ENCODE peak calls at places on chromosomes 6 and 20, in seven cellular contexts. E, N, S, B, H, U and Y are unnamed samples.

GRCh38 chr20:63448050-63448449 is 24.4 kb downstream of the KCNQ2 start:
- DNase-seq in E (no peak), N (no peak), S (no peak), B (no peak), H (no peak), U (no peak), Y (no peak)

GRCh38 chr6:26044140-26045045 is 42.8 kb upstream of the HFE start:
- DNase-seq in E (no peak), N (no peak), S (peak; percentile 86), B (no peak), H (no peak), U (no peak), Y (no peak)

GRCh38 chr20:44730441-44730840 is 15.2 kb upstream of the KCNK15 start:
- DNase-seq in E (no peak), N (no peak), S (no peak), B (no peak), H (no peak), U (no peak), Y (no peak)

GRCh38 chr6:105389543-105389942 is 13.3 kb downstream of the PREP start:
- DNase-seq in E (no peak), N (no peak), S (no peak), B (no peak), H (no peak), U (no peak), Y (no peak)

GRCh38 chr6:81734081-81734480 is 18.4 kb downstream of the TENT5A start:
- DNase-seq in E (no peak), N (no peak), S (peak; percentile 49), B (no peak), H (no peak), U (no peak), Y (no peak)

GRCh38 chr6:100472674-100473073 is 8.0 kb upstream of the SIM1 start:
- DNase-seq in E (peak; percentile 42), N (no peak), S (no peak), B (no peak), H (no peak), U (no peak), Y (no peak)

GRCh38 chr6:130575971-130576370 is 210.2 kb downstream of the TMEM200A start:
- DNase-seq in E (peak; percentile 87), N (no peak), S (peak; percentile 15), B (no peak), H (no peak), U (no peak), Y (no peak)

GRCh38 chr6:15264902-15265761 is 19.3 kb downstream of the JARID2 start:
- DNase-seq in E (no peak), N (peak; percentile 51), S (no peak), B (no peak), H (no peak), U (no peak), Y (no peak)

GRCh38 chr6:2598867-2599266 is 151.9 kb downstream of the MYLK4 start:
- DNase-seq in E (no peak), N (no peak), S (no peak), B (no peak), H (no peak), U (no peak), Y (no peak)

GRCh38 chr20:36209921-36210320 is 26.4 kb upstream of the AAR2 start:
- DNase-seq in E (no peak), N (no peak), S (no peak), B (no peak), H (no peak), U (no peak), Y (no peak)

GRCh38 chr6:149965191-149966020 is 1.7 kb downstream of the ULBP1 start:
- DNase-seq in E (no peak), N (no peak), S (no peak), B (peak; percentile 54), H (peak; percentile 23), U (no peak), Y (peak; percentile 39)

GRCh38 chr6:135182120-135182992 is 1.2 kb downstream of the MYB start:
- DNase-seq in E (no peak), N (peak; percentile 46), S (no peak), B (peak; percentile 63), H (no peak), U (no peak), Y (no peak)

GRCh38 chr6:166957087-166957804 is 896 bp upstream of the RNASET2 start:
- DNase-seq in E (no peak), N (peak; percentile 62), S (peak; percentile 87), B (peak; percentile 56), H (peak; percentile 36), U (no peak), Y (no peak)

GRCh38 chr20:49543071-49543857 is 24.7 kb downstream of the PTGIS start:
- DNase-seq in E (no peak), N (no peak), S (no peak), B (no peak), H (no peak), U (no peak), Y (no peak)

GRCh38 chr6:105767541-105767940 is 318.6 kb upstream of the PRDM1 start:
- DNase-seq in E (no peak), N (no peak), S (no peak), B (no peak), H (no peak), U (no peak), Y (no peak)

GRCh38 chr6:90148867-90149266 is 147.8 kb downstream of the BACH2 start:
- DNase-seq in E (no peak), N (no peak), S (no peak), B (no peak), H (no peak), U (no peak), Y (no peak)

GRCh38 chr6:28586273-28586672 is 60.6 kb downstream of the GPX5 start:
- DNase-seq in E (no peak), N (no peak), S (peak; percentile 9), B (no peak), H (no peak), U (no peak), Y (no peak)

GRCh38 chr6:164331026-164331425 is 916.5 kb downstream of the QKI start:
- DNase-seq in E (no peak), N (no peak), S (no peak), B (no peak), H (no peak), U (no peak), Y (no peak)

GRCh38 chr20:19784511-19785172 is 26.6 kb downstream of the RIN2 start:
- DNase-seq in E (peak; percentile 9), N (peak; percentile 31), S (peak; percentile 75), B (peak; percentile 69), H (no peak), U (no peak), Y (peak; percentile 14)

GRCh38 chr6:152091201-152091600 is 283.7 kb downstream of the ESR1 start:
- DNase-seq in E (no peak), N (no peak), S (no peak), B (no peak), H (no peak), U (no peak), Y (no peak)

GRCh38 chr6:70210462-70210861 is 92.4 kb downstream of the COL9A1 start:
- DNase-seq in E (no peak), N (no peak), S (peak; percentile 14), B (peak; percentile 17), H (no peak), U (no peak), Y (no peak)

GRCh38 chr6:3314176-3314575 is 55.4 kb downstream of the PSMG4 start:
- DNase-seq in E (no peak), N (no peak), S (no peak), B (no peak), H (no peak), U (no peak), Y (no peak)

GRCh38 chr6:144746902-144747469 is 461.9 kb downstream of the UTRN start:
- DNase-seq in E (no peak), N (no peak), S (no peak), B (no peak), H (no peak), U (no peak), Y (no peak)

DNA sequence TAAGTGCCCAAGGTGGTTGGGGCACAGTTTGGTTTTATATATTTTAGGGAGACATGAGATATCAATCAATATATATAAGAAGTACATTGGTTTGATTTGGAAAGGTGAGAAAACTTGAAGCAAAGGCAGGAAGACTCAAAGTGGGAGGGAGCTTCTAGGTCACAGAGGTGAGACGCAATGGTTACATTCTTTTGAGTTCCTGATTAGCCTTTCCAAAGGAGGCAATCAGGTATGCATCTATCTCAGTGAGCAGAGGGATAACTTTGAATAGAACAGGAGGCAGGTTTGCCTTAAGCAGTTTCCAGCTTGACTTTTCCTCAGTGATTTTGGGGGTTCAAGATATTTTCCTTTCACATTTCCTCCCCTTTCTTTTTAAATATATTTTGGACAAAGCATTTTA is 58.0 kb upstream of the SLC35F1 start:
- DNase-seq in E (no peak), N (no peak), S (no peak), B (no peak), H (no peak), U (no peak), Y (no peak)
- TF ChIP-seq TAF1 in E (no peak), N (no peak), S (no peak), B (no peak), H (no peak), U (no peak), Y (no peak)

GRCh38 chr6:52045033-52045432 is 42.4 kb downstream of the PKHD1 start:
- DNase-seq in E (no peak), N (no peak), S (no peak), B (no peak), H (no peak), U (no peak), Y (no peak)
- TF ChIP-seq POLR2AphosphoS5 in E (no peak), N (no peak), S (no peak), B (no peak), H (no peak), U (no peak), Y (no peak)

GRCh38 chr20:32244150-32244823 is 33.2 kb upstream of the KIF3B start:
- DNase-seq in E (no peak), N (no peak), S (peak; percentile 56), B (no peak), H (no peak), U (no peak), Y (no peak)
- TF ChIP-seq TAF1 in E (no peak), N (no peak), S (no peak), B (no peak), H (no peak), U (no peak), Y (no peak)

DNA sequence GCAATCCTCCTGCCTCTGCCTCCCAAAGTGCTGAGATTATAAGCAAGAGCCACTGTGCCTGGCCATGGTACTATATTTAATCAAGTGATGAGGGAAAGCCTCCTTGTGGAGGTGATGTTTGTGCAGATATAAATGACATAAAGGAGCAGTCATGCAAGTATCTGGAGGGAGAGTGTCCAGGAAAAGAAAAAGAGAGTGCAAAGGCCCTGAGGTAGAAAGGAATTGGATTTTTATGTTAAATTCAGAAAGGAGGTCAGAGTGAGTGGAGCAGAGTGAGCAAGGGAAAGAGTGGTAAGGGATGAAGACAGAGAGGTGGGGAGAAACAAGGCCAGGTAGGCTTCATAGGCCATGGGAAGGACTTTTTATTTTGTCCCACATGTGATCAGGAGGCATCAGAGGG is 7.4 kb upstream of the FKBPL start:
- DNase-seq in E (no peak), N (no peak), S (no peak), B (no peak), H (no peak), U (no peak), Y (no peak)
- TF ChIP-seq POLR2AphosphoS5 in E (no peak), N (no peak), S (no peak), B (no peak), H (no peak), U (no peak), Y (no peak)

DNA sequence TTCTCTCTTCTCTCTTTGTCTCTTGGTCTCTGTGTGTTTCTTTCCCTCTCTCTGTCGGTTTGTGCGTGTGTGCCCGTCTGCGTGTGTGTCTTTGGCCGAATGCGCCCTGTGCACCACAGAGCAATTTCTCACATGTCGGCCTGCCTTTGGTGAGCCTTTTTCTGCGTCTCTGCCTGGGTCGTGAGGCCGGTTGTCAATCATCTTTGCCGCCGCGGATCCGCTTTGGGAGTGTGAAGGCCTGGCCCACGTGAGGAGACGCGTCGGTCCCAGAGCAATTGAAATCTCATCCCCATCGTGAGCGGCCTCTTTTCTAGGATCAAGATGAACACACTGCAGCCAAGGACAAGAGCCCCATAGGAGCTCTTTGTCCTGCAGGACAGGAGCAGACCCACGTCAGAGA is 580.7 kb upstream of the ZNF337 start:
- DNase-seq in E (no peak), N (no peak), S (no peak), B (no peak), H (no peak), U (no peak), Y (no peak)
- TF ChIP-seq TAF1 in E (no peak), N (no peak), S (no peak), B (no peak), H (no peak), U (no peak), Y (no peak)